ENCODE peak calls at places on chromosomes 6 and 20, in six cellular contexts. M is caudate nucleus; H is mucosa of gallbladder; W is anterior cingulate cortex; F is pancreas; I is stimulated activated CD8-positive, alpha-beta memory T cell treated with anti-CD3 and anti-CD28 coated beads, Interleukin-4, amount 100 ng/mL, for 1 hour. G is an unnamed sample.

GRCh38 chr6:174036-174435 is 118.3 kb upstream of the DUSP22 start:
- DNase-seq in I (no peak), W (no peak), F (no peak), M (no peak), H (no peak), G (no peak)

GRCh38 chr6:21402368-21402767 is 191.2 kb upstream of the SOX4 start:
- DNase-seq in F (no peak), I (no peak), M (no peak), H (peak; percentile 13), W (no peak), G (no peak)

GRCh38 chr6:118668761-118669411 is 17.5 kb upstream of the CEP85L start:
- DNase-seq in M (no peak), I (no peak), F (no peak), H (no peak), W (no peak), G (no peak)

GRCh38 chr6:95203153-95203754 is 374.1 kb upstream of the MANEA start:
- DNase-seq in M (no peak), W (no peak), I (no peak), F (no peak), H (no peak), G (no peak)

GRCh38 chr6:108947114-108947854 is 99.1 kb downstream of the ARMC2 start:
- DNase-seq in F (no peak), W (no peak), H (peak; percentile 68), I (no peak), M (peak; percentile 5), G (no peak)

GRCh38 chr20:20009784-20010253 is 7.3 kb upstream of the NAA20 start:
- DNase-seq in I (no peak), W (no peak), H (peak; percentile 45), M (peak; percentile 19), F (no peak), G (no peak)

GRCh38 chr20:33583154-33583553 is 79.0 kb upstream of the C20orf144 start:
- DNase-seq in I (no peak), F (no peak), W (no peak), H (no peak), M (no peak), G (no peak)

GRCh38 chr20:39960522-39961420 is 728.3 kb downstream of the MAFB start:
- DNase-seq in M (no peak), F (peak; percentile 26), W (no peak), H (no peak), I (no peak), G (no peak)

GRCh38 chr6:124676033-124676432 is 286.2 kb upstream of the RNF217 start:
- DNase-seq in I (no peak), F (no peak), M (no peak), W (no peak), H (no peak), G (no peak)

GRCh38 chr6:28884423-28885148 is 39.2 kb downstream of the TRIM27 start:
- DNase-seq in H (no peak), I (peak; percentile 39), W (no peak), F (no peak), M (no peak), G (no peak)

GRCh38 chr6:20693466-20694063 is 159.3 kb downstream of the CDKAL1 start:
- DNase-seq in F (no peak), W (no peak), I (no peak), H (no peak), M (no peak), G (no peak)

GRCh38 chr6:13253272-13253671 is 75.1 kb downstream of the TBC1D7 start:
- DNase-seq in H (no peak), W (no peak), M (no peak), I (no peak), F (no peak), G (no peak)

GRCh38 chr6:84467296-84467695 is 239.9 kb upstream of the CEP162 start:
- DNase-seq in H (no peak), I (no peak), W (no peak), F (no peak), M (no peak), G (no peak)

GRCh38 chr6:41483943-41484342 is 62.2 kb upstream of the FOXP4 start:
- DNase-seq in W (no peak), H (no peak), I (no peak), F (no peak), M (no peak), G (no peak)

GRCh38 chr6:52507557-52508260 is 69.2 kb downstream of the TRAM2 start:
- DNase-seq in W (no peak), H (no peak), I (no peak), F (no peak), M (no peak), G (no peak)

GRCh38 chr20:51624157-51624731 is 81.7 kb upstream of the NFATC2 start:
- DNase-seq in W (no peak), F (no peak), I (peak; percentile 31), M (peak; percentile 65), H (peak; percentile 43), G (peak; percentile 30)

GRCh38 chr6:90295854-90296345 is 743 bp downstream of the BACH2 start:
- DNase-seq in W (peak; percentile 28), H (peak; percentile 56), I (peak; percentile 43), M (peak; percentile 51), F (peak; percentile 84), G (peak; percentile 44)

GRCh38 chr6:166097914-166098522 is 69.6 kb downstream of the TBXT start:
- DNase-seq in I (peak; percentile 17), F (peak; percentile 84), H (peak; percentile 78), W (peak; percentile 15), M (peak; percentile 55), G (peak; percentile 48)

GRCh38 chr6:11231564-11232176 is 798 bp downstream of the NEDD9 start:
- DNase-seq in H (no peak), M (no peak), F (no peak), W (no peak), I (no peak), G (no peak)

GRCh38 chr6:36197739-36198221 is 1.2 kb downstream of the BRPF3 start:
- DNase-seq in M (peak; percentile 58), H (no peak), I (no peak), W (peak; percentile 21), F (peak; percentile 22), G (no peak)

GRCh38 chr20:5136096-5136495 is 9.3 kb downstream of the CDS2 start:
- DNase-seq in F (no peak), I (no peak), M (no peak), W (no peak), H (no peak), G (no peak)

GRCh38 chr6:1949533-1949932 is 295.9 kb downstream of the GMDS start:
- DNase-seq in I (no peak), H (no peak), M (no peak), F (no peak), W (no peak), G (no peak)

GRCh38 chr6:54718541-54719023 is 128.0 kb upstream of the FAM83B start:
- DNase-seq in I (no peak), H (peak; percentile 22), F (no peak), M (no peak), W (no peak), G (no peak)

GRCh38 chr6:155263373-155264063 is at the start of gene CLDN20:
- DNase-seq in I (no peak), H (no peak), W (no peak), F (no peak), M (no peak), G (no peak)

GRCh38 chr20:33839591-33839990 is 28.4 kb downstream of the CHMP4B start:
- DNase-seq in W (no peak), M (no peak), H (peak; percentile 25), I (no peak), F (peak; percentile 90), G (no peak)

GRCh38 chr6:15026832-15027231 is 219.0 kb upstream of the JARID2 start:
- DNase-seq in M (no peak), I (no peak), F (no peak), H (peak; percentile 11), W (no peak), G (no peak)

GRCh38 chr6:447381-448165 is 56.0 kb downstream of the IRF4 start:
- DNase-seq in I (no peak), H (no peak), M (no peak), F (no peak), W (no peak), G (no peak)

GRCh38 chr6:26552205-26552604 is 14.0 kb downstream of the HMGN4 start:
- DNase-seq in M (no peak), F (no peak), I (no peak), W (no peak), H (no peak), G (no peak)

GRCh38 chr6:39188577-39188976 is 40.7 kb downstream of the KCNK5 start:
- DNase-seq in W (no peak), H (no peak), I (no peak), F (no peak), M (no peak), G (no peak)

GRCh38 chr6:24774696-24775519 is at the start of gene GMNN:
- DNase-seq in H (peak; percentile 98), F (peak; percentile 100), W (peak; percentile 91), M (peak; percentile 95), I (peak; percentile 95), G (peak; percentile 92)

GRCh38 chr20:23835716-23836115 is 9.2 kb upstream of the CST2 start:
- DNase-seq in I (no peak), M (no peak), W (no peak), H (no peak), F (no peak), G (no peak)

GRCh38 chr20:32510601-32511357 is 74.4 kb downstream of the NOL4L start:
- DNase-seq in I (no peak), M (no peak), W (no peak), H (no peak), F (peak; percentile 66), G (no peak)

GRCh38 chr20:46122071-46122470 is 4.0 kb downstream of the CD40 start:
- DNase-seq in M (no peak), H (no peak), W (no peak), I (no peak), F (no peak), G (no peak)

GRCh38 chr6:54730767-54731665 is 115.6 kb upstream of the FAM83B start:
- DNase-seq in W (no peak), F (no peak), I (no peak), H (no peak), M (no peak), G (no peak)

GRCh38 chr6:53873922-53874321 is 79.1 kb downstream of the LRRC1 start:
- DNase-seq in M (no peak), H (no peak), I (no peak), F (no peak), W (no peak), G (no peak)

G was measured in substantia nigra.